ENCODE peak calls at places on chromosomes 5 and 9, in eight cellular contexts. Z, N, D, L, F, M, T and Q are unnamed samples.

GRCh38 chr9:83472221-83472665 is 66.0 kb downstream of the FRMD3 start:
- DNase-seq in F (no peak), M (no peak), Z (no peak), T (peak; percentile 68), N (no peak), L (peak; percentile 65), D (peak; percentile 82), Q (no peak)

GRCh38 chr5:173730610-173731302 is 114.3 kb upstream of the BOD1 start:
- DNase-seq in N (no peak), Z (no peak), M (no peak), D (no peak), L (no peak), T (no peak), F (no peak), Q (no peak)

GRCh38 chr9:114230068-114230467 is 74.7 kb downstream of the COL27A1 start:
- DNase-seq in T (no peak), L (no peak), M (peak; percentile 39), Z (no peak), D (no peak), N (no peak), F (no peak), Q (peak; percentile 24)

GRCh38 chr9:125258832-125259534 is 2.6 kb upstream of the GAPVD1 start:
- DNase-seq in F (no peak), M (no peak), Z (no peak), D (no peak), N (no peak), T (no peak), L (no peak), Q (no peak)

GRCh38 chr5:37490411-37490810 is 111.3 kb downstream of the WDR70 start:
- DNase-seq in N (no peak), T (no peak), Z (no peak), F (no peak), M (peak; percentile 4), D (no peak), L (no peak), Q (no peak)

GRCh38 chr9:130448771-130449170 is 4.0 kb downstream of the ASS1 start:
- DNase-seq in L (no peak), M (no peak), N (no peak), D (no peak), F (no peak), Z (no peak), T (no peak), Q (no peak)

GRCh38 chr5:173554989-173555705 is 61.3 kb downstream of the BOD1 start:
- DNase-seq in T (no peak), F (no peak), L (no peak), D (no peak), M (no peak), Z (no peak), N (no peak), Q (peak; percentile 43)

GRCh38 chr9:127079741-127080140 is 42.7 kb downstream of the ANGPTL2 start:
- DNase-seq in F (no peak), N (no peak), L (no peak), M (no peak), D (no peak), T (no peak), Z (no peak), Q (no peak)

GRCh38 chr5:135887447-135887864 is 8.2 kb downstream of the IL9 start:
- DNase-seq in M (peak; percentile 81), Z (peak; percentile 70), N (peak; percentile 82), F (peak; percentile 67), L (peak; percentile 66), T (peak; percentile 73), D (peak; percentile 47), Q (peak; percentile 81)

GRCh38 chr9:18448101-18448500 is 25.9 kb upstream of the ADAMTSL1 start:
- DNase-seq in N (no peak), D (no peak), Z (no peak), F (no peak), T (no peak), L (no peak), M (no peak), Q (no peak)

GRCh38 chr9:116099821-116100220 is 53.8 kb upstream of the PAPPA start:
- DNase-seq in D (no peak), T (no peak), Z (no peak), N (no peak), F (no peak), L (no peak), M (no peak), Q (no peak)

GRCh38 chr5:105460721-105461120 is 1898.1 kb upstream of the NUDT12 start:
- DNase-seq in L (no peak), D (no peak), N (no peak), Z (no peak), F (no peak), T (no peak), M (no peak), Q (no peak)

GRCh38 chr9:77802512-77803293 is 154.6 kb upstream of the GNA14 start:
- DNase-seq in F (no peak), T (no peak), L (no peak), M (no peak), D (no peak), N (no peak), Z (no peak), Q (no peak)

GRCh38 chr9:125421591-125422181 is 160.1 kb downstream of the GAPVD1 start:
- DNase-seq in T (no peak), M (no peak), Z (no peak), F (peak; percentile 41), L (no peak), D (no peak), N (no peak), Q (no peak)

GRCh38 chr9:78811562-78812276 is 514.8 kb downstream of the PSAT1 start:
- DNase-seq in M (no peak), D (peak; percentile 54), T (no peak), L (no peak), N (no peak), Z (no peak), F (no peak), Q (peak; percentile 18)

GRCh38 chr9:131258186-131258585 is 18.1 kb downstream of the FAM78A start:
- DNase-seq in F (peak; percentile 77), M (no peak), Z (no peak), T (no peak), N (no peak), L (no peak), D (no peak), Q (no peak)

GRCh38 chr5:85375525-85375924 is 990.8 kb upstream of the EDIL3 start:
- DNase-seq in D (no peak), L (no peak), N (peak; percentile 0), M (no peak), F (no peak), Z (no peak), T (no peak), Q (no peak)

DNA sequence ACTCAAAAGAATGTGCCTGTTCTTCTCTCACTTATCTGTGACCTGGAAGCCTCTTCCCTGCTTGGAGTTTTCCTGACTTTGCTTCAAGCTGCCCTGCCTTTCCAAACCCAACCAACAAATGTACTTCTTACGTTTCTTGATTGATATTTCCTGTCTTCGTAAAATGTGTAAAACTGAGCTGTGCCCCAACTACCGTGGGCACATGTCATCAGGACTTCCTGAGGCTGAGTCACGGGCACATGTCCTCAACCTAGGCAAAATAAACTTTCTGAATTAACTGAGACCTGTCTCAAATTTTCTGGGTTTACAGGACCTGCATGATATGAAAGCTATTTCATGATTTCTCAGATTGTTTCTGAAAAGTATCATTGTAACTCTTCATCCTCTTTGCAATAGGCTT is 145.4 kb downstream of the FBXL7 start:
- DNase-seq in Z (no peak), N (no peak), F (no peak), D (peak; percentile 47), T (peak; percentile 37), M (no peak), L (no peak), Q (no peak)
- H3K4me3 ChIP-seq in Z (no peak overlapping the region), N (no peak overlapping the region), F (no peak overlapping the region), D (no peak overlapping the region), T (no peak overlapping the region), M (no peak overlapping the region), L (no peak overlapping the region), Q (no peak overlapping the region)

GRCh38 chr5:168655316-168655715 is 76.1 kb upstream of the PANK3 start:
- DNase-seq in Z (no peak), M (no peak), N (no peak), D (no peak), L (no peak), F (no peak), T (no peak), Q (no peak)

GRCh38 chr5:168656633-168657032 is 77.5 kb upstream of the PANK3 start:
- DNase-seq in N (no peak), M (no peak), L (no peak), D (peak; percentile 69), T (no peak), F (no peak), Z (no peak), Q (no peak)

GRCh38 chr5:168653611-168654010 is 74.4 kb upstream of the PANK3 start:
- DNase-seq in F (no peak), Z (no peak), N (no peak), M (no peak), L (no peak), T (no peak), D (no peak), Q (peak; percentile 22)

GRCh38 chr5:168652516-168652915 is 73.3 kb upstream of the PANK3 start:
- DNase-seq in D (no peak), L (no peak), M (no peak), T (no peak), F (no peak), Z (no peak), N (no peak), Q (no peak)

GRCh38 chr5:168654225-168654624 is 75.1 kb upstream of the PANK3 start:
- DNase-seq in Z (no peak), D (peak; percentile 81), T (peak; percentile 35), N (no peak), L (no peak), M (no peak), F (no peak), Q (peak; percentile 86)
- H3K4me3 ChIP-seq in Z (no peak overlapping the region), D (no peak overlapping the region), T (no peak overlapping the region), N (no peak overlapping the region), L (no peak overlapping the region), M (no peak overlapping the region), F (no peak overlapping the region), Q (no peak overlapping the region)

GRCh38 chr9:113143432-113144227 is 7.2 kb upstream of the SLC31A2 start:
- DNase-seq in T (no peak), D (no peak), M (no peak), Z (no peak), F (no peak), L (no peak), N (no peak), Q (no peak)
- H3K4me3 ChIP-seq in T (no peak overlapping the region), D (no peak overlapping the region), M (no peak overlapping the region), Z (no peak overlapping the region), F (no peak overlapping the region), L (no peak overlapping the region), N (no peak overlapping the region), Q (no peak overlapping the region)

GRCh38 chr5:142316681-142317080 is 8.1 kb downstream of the SPRY4 start:
- DNase-seq in D (no peak), N (no peak), L (no peak), M (no peak), F (no peak), Z (no peak), T (no peak), Q (no peak)

GRCh38 chr5:142317173-142317572 is 7.6 kb downstream of the SPRY4 start:
- DNase-seq in N (no peak), F (no peak), D (no peak), L (no peak), Z (no peak), T (no peak), M (no peak), Q (no peak)

GRCh38 chr5:142316051-142316450 is 8.8 kb downstream of the SPRY4 start:
- DNase-seq in M (peak; percentile 67), F (no peak), T (peak; percentile 54), D (no peak), Z (no peak), L (no peak), N (peak; percentile 50), Q (no peak)

GRCh38 chr5:142319105-142319504 is 5.7 kb downstream of the SPRY4 start:
- DNase-seq in Z (no peak), M (no peak), N (peak; percentile 31), L (no peak), T (no peak), F (no peak), D (no peak), Q (no peak)

GRCh38 chr5:142317673-142318261 is 7.1 kb downstream of the SPRY4 start:
- DNase-seq in D (no peak), Z (no peak), L (no peak), T (no peak), F (no peak), M (no peak), N (no peak), Q (no peak)
- H3K4me3 ChIP-seq in D (no peak overlapping the region), Z (no peak overlapping the region), L (no peak overlapping the region), T (no peak overlapping the region), F (peak overlapping the region; percentile 12), M (no peak overlapping the region), N (no peak overlapping the region), Q (no peak overlapping the region)